ENCODE peak calls at places on chromosomes 1 and 21, in seven cellular contexts. One of them, this sample, is unnamed.

GRCh38 chr1:198699167-198700015 is 60.6 kb downstream of the PTPRC start:
- DNase-seq in fibroblast of lung: peak; percentile 28
- DNase-seq in HCT116: peak; percentile 59
- DNase-seq in H1: peak; percentile 79
- DNase-seq in stomach: peak; percentile 63
- DNase-seq in psoas muscle: peak; percentile 53
- DNase-seq in HepG2: peak; percentile 30
- DNase-seq in this sample: no peak

GRCh38 chr1:5599541-5599940 is 392.7 kb downstream of the NPHP4 start:
- DNase-seq in H1: no peak
- DNase-seq in HCT116: no peak
- DNase-seq in psoas muscle: no peak
- DNase-seq in stomach: peak; percentile 11
- DNase-seq in HepG2: no peak
- DNase-seq in fibroblast of lung: no peak
- DNase-seq in this sample: no peak

GRCh38 chr1:232891116-232891515 is 59.3 kb upstream of the NTPCR start:
- DNase-seq in fibroblast of lung: peak; percentile 85
- DNase-seq in HCT116: no peak
- DNase-seq in H1: no peak
- DNase-seq in HepG2: no peak
- DNase-seq in stomach: no peak
- DNase-seq in psoas muscle: no peak
- DNase-seq in this sample: no peak

GRCh38 chr1:149978547-149979023 is 31.9 kb downstream of the OTUD7B start:
- DNase-seq in stomach: no peak
- DNase-seq in HepG2: peak; percentile 86
- DNase-seq in H1: no peak
- DNase-seq in psoas muscle: no peak
- DNase-seq in fibroblast of lung: no peak
- DNase-seq in HCT116: no peak
- DNase-seq in this sample: no peak

GRCh38 chr1:11156958-11157357 is 32.2 kb upstream of the ANGPTL7 start:
- DNase-seq in H1: no peak
- DNase-seq in HepG2: no peak
- DNase-seq in fibroblast of lung: no peak
- DNase-seq in stomach: no peak
- DNase-seq in HCT116: no peak
- DNase-seq in psoas muscle: no peak
- DNase-seq in this sample: no peak

GRCh38 chr1:63920154-63921117 is 146.6 kb downstream of the ROR1 start:
- DNase-seq in stomach: no peak
- DNase-seq in psoas muscle: no peak
- DNase-seq in fibroblast of lung: peak; percentile 77
- DNase-seq in HepG2: no peak
- DNase-seq in H1: no peak
- DNase-seq in HCT116: no peak
- DNase-seq in this sample: no peak

GRCh38 chr1:55916480-55916879 is 662.9 kb downstream of the PLPP3 start:
- DNase-seq in HepG2: no peak
- DNase-seq in H1: no peak
- DNase-seq in psoas muscle: no peak
- DNase-seq in stomach: no peak
- DNase-seq in HCT116: no peak
- DNase-seq in fibroblast of lung: peak; percentile 34
- DNase-seq in this sample: no peak

GRCh38 chr1:232886304-232886703 is 64.1 kb upstream of the NTPCR start:
- DNase-seq in H1: no peak
- DNase-seq in psoas muscle: no peak
- DNase-seq in fibroblast of lung: no peak
- DNase-seq in HepG2: no peak
- DNase-seq in stomach: no peak
- DNase-seq in HCT116: no peak
- DNase-seq in this sample: no peak

GRCh38 chr1:29503441-29503840 is 267.1 kb downstream of the PTPRU start:
- DNase-seq in fibroblast of lung: no peak
- DNase-seq in HCT116: no peak
- DNase-seq in stomach: peak; percentile 4
- DNase-seq in HepG2: no peak
- DNase-seq in psoas muscle: no peak
- DNase-seq in H1: no peak
- DNase-seq in this sample: no peak

GRCh38 chr1:147214842-147215539 is 10.1 kb downstream of the FMO5 start:
- DNase-seq in HepG2: no peak
- DNase-seq in stomach: no peak
- DNase-seq in H1: no peak
- DNase-seq in HCT116: no peak
- DNase-seq in psoas muscle: no peak
- DNase-seq in fibroblast of lung: no peak
- DNase-seq in this sample: no peak

GRCh38 chr1:230056098-230056497 is 10.9 kb upstream of the GALNT2 start:
- DNase-seq in H1: no peak
- DNase-seq in HCT116: no peak
- DNase-seq in HepG2: no peak
- DNase-seq in psoas muscle: no peak
- DNase-seq in stomach: no peak
- DNase-seq in fibroblast of lung: no peak
- DNase-seq in this sample: no peak

GRCh38 chr21:38869946-38870345 is 64.2 kb downstream of the ETS2 start:
- DNase-seq in H1: no peak
- DNase-seq in stomach: no peak
- DNase-seq in HepG2: peak; percentile 39
- DNase-seq in psoas muscle: no peak
- DNase-seq in fibroblast of lung: peak; percentile 53
- DNase-seq in HCT116: no peak
- DNase-seq in this sample: no peak

GRCh38 chr1:153939476-153939875 is 7.0 kb downstream of the DENND4B start:
- DNase-seq in psoas muscle: no peak
- DNase-seq in stomach: no peak
- DNase-seq in HCT116: no peak
- DNase-seq in fibroblast of lung: no peak
- DNase-seq in H1: no peak
- DNase-seq in HepG2: no peak
- DNase-seq in this sample: no peak

GRCh38 chr1:19193004-19193403 is 17.1 kb downstream of the UBR4 start:
- DNase-seq in fibroblast of lung: no peak
- DNase-seq in HCT116: no peak
- DNase-seq in stomach: no peak
- DNase-seq in HepG2: no peak
- DNase-seq in H1: no peak
- DNase-seq in psoas muscle: no peak
- DNase-seq in this sample: no peak

GRCh38 chr1:219651993-219652392 is 39.1 kb upstream of the ZC3H11B start:
- DNase-seq in fibroblast of lung: no peak
- DNase-seq in HCT116: no peak
- DNase-seq in stomach: no peak
- DNase-seq in psoas muscle: no peak
- DNase-seq in HepG2: no peak
- DNase-seq in H1: no peak
- DNase-seq in this sample: no peak

GRCh38 chr1:119987112-119987511 is 82.3 kb downstream of the NOTCH2 start:
- DNase-seq in H1: no peak
- DNase-seq in fibroblast of lung: peak; percentile 88
- DNase-seq in stomach: no peak
- DNase-seq in psoas muscle: no peak
- DNase-seq in HCT116: no peak
- DNase-seq in HepG2: no peak
- DNase-seq in this sample: no peak

GRCh38 chr21:32302560-32302959 is 3.9 kb downstream of the MRAP start:
- DNase-seq in H1: peak; percentile 20
- DNase-seq in fibroblast of lung: no peak
- DNase-seq in HepG2: no peak
- DNase-seq in stomach: no peak
- DNase-seq in psoas muscle: no peak
- DNase-seq in HCT116: no peak
- DNase-seq in this sample: no peak

GRCh38 chr1:155322571-155322952 is 1.9 kb downstream of the RUSC1 start:
- DNase-seq in H1: peak; percentile 73
- DNase-seq in HepG2: no peak
- DNase-seq in fibroblast of lung: peak; percentile 60
- DNase-seq in stomach: no peak
- DNase-seq in HCT116: no peak
- DNase-seq in psoas muscle: peak; percentile 62
- DNase-seq in this sample: no peak

GRCh38 chr1:235009074-235009473 is 119.6 kb downstream of the TOMM20 start:
- DNase-seq in HepG2: no peak
- DNase-seq in fibroblast of lung: no peak
- DNase-seq in H1: no peak
- DNase-seq in HCT116: no peak
- DNase-seq in psoas muscle: no peak
- DNase-seq in stomach: no peak
- DNase-seq in this sample: no peak

GRCh38 chr1:110896090-110896489 is 23.1 kb downstream of the CD53 start:
- DNase-seq in fibroblast of lung: no peak
- DNase-seq in psoas muscle: no peak
- DNase-seq in stomach: no peak
- DNase-seq in HCT116: no peak
- DNase-seq in H1: no peak
- DNase-seq in HepG2: no peak
- DNase-seq in this sample: no peak

GRCh38 chr21:41052820-41053555 is 115.0 kb upstream of the BACE2 start:
- DNase-seq in stomach: no peak
- DNase-seq in HCT116: no peak
- DNase-seq in H1: no peak
- DNase-seq in psoas muscle: no peak
- DNase-seq in fibroblast of lung: no peak
- DNase-seq in HepG2: no peak
- DNase-seq in this sample: no peak

GRCh38 chr1:86787626-86788025 is 83.2 kb downstream of the SH3GLB1 start:
- DNase-seq in H1: no peak
- DNase-seq in fibroblast of lung: no peak
- DNase-seq in HCT116: no peak
- DNase-seq in HepG2: no peak
- DNase-seq in stomach: no peak
- DNase-seq in psoas muscle: no peak
- DNase-seq in this sample: no peak

GRCh38 chr1:86788300-86789206 is 84.2 kb downstream of the SH3GLB1 start:
- DNase-seq in HCT116: no peak
- DNase-seq in H1: peak; percentile 36
- DNase-seq in fibroblast of lung: peak; percentile 98
- DNase-seq in psoas muscle: peak; percentile 72
- DNase-seq in HepG2: peak; percentile 78
- DNase-seq in stomach: no peak
- DNase-seq in this sample: no peak
- H3K27ac ChIP-seq in HCT116: no peak overlapping the region
- H3K27ac ChIP-seq in H1: no peak overlapping the region
- H3K27ac ChIP-seq in fibroblast of lung: peak overlapping the region; percentile 66
- H3K27ac ChIP-seq in psoas muscle: peak overlapping the region; percentile 79
- H3K27ac ChIP-seq in HepG2: peak overlapping the region; percentile 33
- H3K27ac ChIP-seq in stomach: peak overlapping the region; percentile 1
- H3K27ac ChIP-seq in this sample: no peak overlapping the region

DNA sequence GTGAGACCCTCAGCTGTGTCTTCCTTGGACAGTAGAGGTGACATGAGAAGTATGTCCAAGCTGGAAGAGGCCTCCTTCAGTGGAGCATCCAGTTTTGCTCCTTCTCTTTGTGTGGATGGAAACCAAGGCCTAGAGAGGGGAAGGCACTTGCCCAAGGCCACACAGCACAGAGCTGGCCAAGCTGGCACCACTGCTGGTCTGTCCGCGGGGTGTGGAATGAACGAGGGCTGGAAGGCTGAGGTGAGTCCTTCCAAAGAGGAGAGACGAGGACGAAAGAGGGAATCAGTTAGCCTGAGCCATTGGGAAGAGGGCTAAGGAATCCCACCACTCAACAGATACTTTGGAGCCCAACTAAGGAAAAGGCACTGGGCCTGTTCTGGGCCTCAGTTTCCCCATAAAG is 27.8 kb upstream of the SELENON start:
- DNase-seq in H1: no peak
- DNase-seq in fibroblast of lung: no peak
- DNase-seq in HCT116: no peak
- DNase-seq in psoas muscle: no peak
- DNase-seq in HepG2: no peak
- DNase-seq in stomach: no peak
- DNase-seq in this sample: no peak
- H3K4me1 ChIP-seq in H1: peaks cover 3% of the 10 kb centered on the region
- H3K4me1 ChIP-seq in fibroblast of lung: no peaks in the 10 kb centered on the region
- H3K4me1 ChIP-seq in HCT116: peaks cover 9% of the 10 kb centered on the region
- H3K4me1 ChIP-seq in psoas muscle: peaks cover 19% of the 10 kb centered on the region
- H3K4me1 ChIP-seq in HepG2: peaks cover 63% of the 10 kb centered on the region
- H3K4me1 ChIP-seq in stomach: peaks cover 52% of the 10 kb centered on the region
- H3K4me1 ChIP-seq in this sample: no peaks in the 10 kb centered on the region

GRCh38 chr1:43205671-43206070 is 33.5 kb downstream of the CFAP57 start:
- DNase-seq in fibroblast of lung: peak; percentile 17
- DNase-seq in stomach: no peak
- DNase-seq in psoas muscle: no peak
- DNase-seq in HCT116: no peak
- DNase-seq in H1: no peak
- DNase-seq in HepG2: no peak
- DNase-seq in this sample: no peak

GRCh38 chr1:43207229-43207853 is 35.2 kb downstream of the CFAP57 start:
- DNase-seq in fibroblast of lung: no peak
- DNase-seq in psoas muscle: no peak
- DNase-seq in HepG2: no peak
- DNase-seq in H1: no peak
- DNase-seq in stomach: no peak
- DNase-seq in HCT116: peak; percentile 23
- DNase-seq in this sample: no peak

GRCh38 chr1:43204394-43204793 is 32.3 kb downstream of the CFAP57 start:
- DNase-seq in stomach: no peak
- DNase-seq in HepG2: no peak
- DNase-seq in fibroblast of lung: no peak
- DNase-seq in H1: no peak
- DNase-seq in HCT116: no peak
- DNase-seq in psoas muscle: no peak
- DNase-seq in this sample: no peak

GRCh38 chr1:43203859-43204258 is 31.7 kb downstream of the CFAP57 start:
- DNase-seq in psoas muscle: no peak
- DNase-seq in HCT116: no peak
- DNase-seq in fibroblast of lung: no peak
- DNase-seq in stomach: no peak
- DNase-seq in H1: no peak
- DNase-seq in HepG2: no peak
- DNase-seq in this sample: no peak

DNA sequence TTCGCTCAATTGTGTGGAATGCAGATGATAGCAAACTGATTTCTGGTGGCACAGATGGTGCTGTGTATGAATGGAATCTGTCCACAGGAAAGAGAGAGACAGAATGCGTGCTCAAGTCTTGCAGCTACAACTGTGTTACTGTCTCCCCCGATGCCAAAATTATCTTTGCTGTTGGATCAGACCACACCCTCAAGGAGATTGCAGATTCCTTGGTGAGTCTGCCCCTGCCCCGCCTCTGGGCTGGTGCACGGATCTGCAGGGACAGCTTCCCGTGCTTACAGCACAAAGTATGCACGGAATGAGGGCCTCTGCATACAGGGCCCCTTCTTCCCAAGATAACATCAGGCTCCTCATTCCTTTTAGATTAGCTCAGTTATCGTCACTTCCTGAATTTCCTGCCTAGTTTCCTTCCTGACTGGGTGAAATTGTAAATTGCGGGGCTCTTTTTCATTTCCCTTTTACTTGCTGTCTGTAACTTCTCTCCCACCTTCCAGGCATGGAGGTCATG is 34.6 kb downstream of the CFAP57 start:
- DNase-seq in H1: no peak
- DNase-seq in HCT116: peak; percentile 68
- DNase-seq in HepG2: peak; percentile 91
- DNase-seq in psoas muscle: no peak
- DNase-seq in stomach: no peak
- DNase-seq in fibroblast of lung: peak; percentile 86
- DNase-seq in this sample: no peak
- H3K27ac ChIP-seq in H1: peak overlapping the region; percentile 56
- H3K27ac ChIP-seq in HCT116: peak overlapping the region; percentile 75
- H3K27ac ChIP-seq in HepG2: peak overlapping the region; percentile 69
- H3K27ac ChIP-seq in psoas muscle: peak overlapping the region; percentile 55
- H3K27ac ChIP-seq in stomach: no peak overlapping the region
- H3K27ac ChIP-seq in fibroblast of lung: peak overlapping the region; percentile 89
- H3K27ac ChIP-seq in this sample: peak overlapping the region; percentile 4

GRCh38 chr21:42257091-42257760 is 38.3 kb downstream of the ABCG1 start:
- DNase-seq in stomach: no peak
- DNase-seq in H1: no peak
- DNase-seq in HCT116: no peak
- DNase-seq in psoas muscle: peak; percentile 80
- DNase-seq in HepG2: no peak
- DNase-seq in fibroblast of lung: no peak
- DNase-seq in this sample: no peak
- H3K4me1 ChIP-seq in stomach: peaks cover 14% of the 10 kb centered on the region
- H3K4me1 ChIP-seq in H1: peaks cover 4% of the 10 kb centered on the region
- H3K4me1 ChIP-seq in HCT116: no peaks in the 10 kb centered on the region
- H3K4me1 ChIP-seq in psoas muscle: peaks cover 10% of the 10 kb centered on the region
- H3K4me1 ChIP-seq in HepG2: peaks cover 12% of the 10 kb centered on the region
- H3K4me1 ChIP-seq in fibroblast of lung: no peaks in the 10 kb centered on the region
- H3K4me1 ChIP-seq in this sample: peaks cover 36% of the 10 kb centered on the region